ENCODE peak calls at places on chromosomes 5 and 9, in five cellular contexts. One of them, this sample, is unnamed.

GRCh38 chr5:126454081-126454480 is 30.9 kb downstream of the GRAMD2B start:
- DNase-seq in adrenal gland: no peak
- DNase-seq in activated CD4-positive, CD25-positive, alpha-beta regulatory T cell: no peak
- DNase-seq in sigmoid colon: peak
- DNase-seq in glutamatergic neuron: no peak
- DNase-seq in this sample: no peak

GRCh38 chr9:4850611-4851010 is 57.9 kb downstream of the RCL1 start:
- DNase-seq in activated CD4-positive, CD25-positive, alpha-beta regulatory T cell: no peak
- DNase-seq in sigmoid colon: peak
- DNase-seq in adrenal gland: no peak
- DNase-seq in glutamatergic neuron: no peak
- DNase-seq in this sample: no peak

GRCh38 chr9:107819772-107820171 is 330.2 kb upstream of the KLF4 start:
- DNase-seq in activated CD4-positive, CD25-positive, alpha-beta regulatory T cell: no peak
- DNase-seq in sigmoid colon: no peak
- DNase-seq in adrenal gland: no peak
- DNase-seq in glutamatergic neuron: peak
- DNase-seq in this sample: peak

GRCh38 chr5:92019376-92019990 is 636.4 kb upstream of the ARRDC3 start:
- DNase-seq in glutamatergic neuron: no peak
- DNase-seq in sigmoid colon: no peak
- DNase-seq in adrenal gland: no peak
- DNase-seq in activated CD4-positive, CD25-positive, alpha-beta regulatory T cell: no peak
- DNase-seq in this sample: no peak

GRCh38 chr9:86734762-86735161 is 212.5 kb downstream of the GAS1 start:
- DNase-seq in activated CD4-positive, CD25-positive, alpha-beta regulatory T cell: no peak
- DNase-seq in glutamatergic neuron: no peak
- DNase-seq in sigmoid colon: no peak
- DNase-seq in adrenal gland: no peak
- DNase-seq in this sample: no peak

GRCh38 chr9:1219284-1219683 is 169.1 kb downstream of the DMRT2 start:
- DNase-seq in activated CD4-positive, CD25-positive, alpha-beta regulatory T cell: no peak
- DNase-seq in sigmoid colon: no peak
- DNase-seq in adrenal gland: no peak
- DNase-seq in glutamatergic neuron: no peak
- DNase-seq in this sample: no peak

GRCh38 chr9:92619601-92620300 is 50.2 kb downstream of the IPPK start:
- DNase-seq in adrenal gland: no peak
- DNase-seq in glutamatergic neuron: no peak
- DNase-seq in activated CD4-positive, CD25-positive, alpha-beta regulatory T cell: no peak
- DNase-seq in sigmoid colon: peak
- DNase-seq in this sample: no peak

GRCh38 chr9:118686940-118687339 is 682.3 kb downstream of the BRINP1 start:
- DNase-seq in glutamatergic neuron: no peak
- DNase-seq in sigmoid colon: no peak
- DNase-seq in adrenal gland: no peak
- DNase-seq in activated CD4-positive, CD25-positive, alpha-beta regulatory T cell: no peak
- DNase-seq in this sample: no peak

GRCh38 chr5:146828385-146828784 is 50.2 kb downstream of the PPP2R2B start:
- DNase-seq in adrenal gland: no peak
- DNase-seq in activated CD4-positive, CD25-positive, alpha-beta regulatory T cell: no peak
- DNase-seq in glutamatergic neuron: no peak
- DNase-seq in sigmoid colon: no peak
- DNase-seq in this sample: no peak

GRCh38 chr9:35757527-35758275 is 3.6 kb upstream of the MSMP start:
- DNase-seq in sigmoid colon: no peak
- DNase-seq in adrenal gland: peak
- DNase-seq in glutamatergic neuron: no peak
- DNase-seq in activated CD4-positive, CD25-positive, alpha-beta regulatory T cell: no peak
- DNase-seq in this sample: no peak

GRCh38 chr5:152622628-152623027 is 217.5 kb upstream of the NMUR2 start:
- DNase-seq in sigmoid colon: no peak
- DNase-seq in glutamatergic neuron: no peak
- DNase-seq in adrenal gland: no peak
- DNase-seq in activated CD4-positive, CD25-positive, alpha-beta regulatory T cell: no peak
- DNase-seq in this sample: no peak

GRCh38 chr9:109283012-109283411 is 37.8 kb downstream of the EPB41L4B start:
- DNase-seq in glutamatergic neuron: no peak
- DNase-seq in sigmoid colon: no peak
- DNase-seq in activated CD4-positive, CD25-positive, alpha-beta regulatory T cell: no peak
- DNase-seq in adrenal gland: no peak
- DNase-seq in this sample: no peak

GRCh38 chr5:113212244-113212920 is 222.4 kb downstream of the TSSK1B start:
- DNase-seq in adrenal gland: peak
- DNase-seq in sigmoid colon: no peak
- DNase-seq in glutamatergic neuron: no peak
- DNase-seq in activated CD4-positive, CD25-positive, alpha-beta regulatory T cell: no peak
- DNase-seq in this sample: no peak

GRCh38 chr9:135037521-135038250 is 49.8 kb upstream of the OLFM1 start:
- DNase-seq in glutamatergic neuron: no peak
- DNase-seq in sigmoid colon: peak
- DNase-seq in activated CD4-positive, CD25-positive, alpha-beta regulatory T cell: no peak
- DNase-seq in adrenal gland: peak
- DNase-seq in this sample: no peak

GRCh38 chr5:132202711-132203463 is 24.8 kb downstream of the P4HA2 start:
- DNase-seq in activated CD4-positive, CD25-positive, alpha-beta regulatory T cell: no peak
- DNase-seq in adrenal gland: no peak
- DNase-seq in sigmoid colon: no peak
- DNase-seq in glutamatergic neuron: no peak
- DNase-seq in this sample: no peak

GRCh38 chr5:54884195-54884536 is 101.2 kb downstream of the ESM1 start:
- DNase-seq in glutamatergic neuron: no peak
- DNase-seq in adrenal gland: no peak
- DNase-seq in activated CD4-positive, CD25-positive, alpha-beta regulatory T cell: no peak
- DNase-seq in sigmoid colon: no peak
- DNase-seq in this sample: no peak

GRCh38 chr5:125476888-125477585 is 730.6 kb upstream of the ZNF608 start:
- DNase-seq in activated CD4-positive, CD25-positive, alpha-beta regulatory T cell: no peak
- DNase-seq in glutamatergic neuron: no peak
- DNase-seq in adrenal gland: no peak
- DNase-seq in sigmoid colon: no peak
- DNase-seq in this sample: no peak